ENCODE peak calls at places on chromosomes 11 and 22, in ten cellular contexts. A is tibial artery, B is cardiac muscle cell, R is H9, M is substantia nigra, E is heart left ventricle, C is RWPE1, P is small intestine, J is pancreas, S is endodermal cell. Y is an unnamed sample.

GRCh38 chr11:79708319-79708928 is 267.6 kb upstream of the TENM4 start:
- DNase-seq in A (no peak), B (peak), R (peak), M (no peak), E (no peak), C (peak), P (peak), J (no peak), S (peak), Y (no peak)

GRCh38 chr22:22037740-22038139 is 55.2 kb upstream of the TOP3B start:
- DNase-seq in A (no peak), B (no peak), R (no peak), M (no peak), E (no peak), C (no peak), P (no peak), J (no peak), S (no peak), Y (no peak)

GRCh38 chr11:17890333-17890732 is 122.5 kb downstream of the SERGEF start:
- DNase-seq in A (no peak), B (no peak), R (no peak), M (no peak), E (no peak), C (no peak), P (no peak), J (no peak), S (no peak), Y (no peak)

GRCh38 chr11:6402561-6402981 is 12.3 kb downstream of the SMPD1 start:
- DNase-seq in A (no peak), B (no peak), R (no peak), M (no peak), E (no peak), C (no peak), P (peak), J (no peak), S (no peak), Y (no peak)

GRCh38 chr22:27331526-27332281 is 469.9 kb downstream of the MN1 start:
- DNase-seq in A (peak), B (peak), R (peak), M (peak), E (no peak), C (no peak), P (no peak), J (peak), S (peak), Y (peak)

GRCh38 chr22:24181088-24181995 is at the start of gene SUSD2:
- DNase-seq in A (no peak), B (peak), R (peak), M (no peak), E (no peak), C (no peak), P (peak), J (peak), S (peak), Y (no peak)

GRCh38 chr11:44851496-44851895 is 99.2 kb downstream of the TP53I11 start:
- DNase-seq in A (no peak), B (no peak), R (no peak), M (no peak), E (no peak), C (no peak), P (no peak), J (no peak), S (no peak), Y (no peak)

GRCh38 chr11:134361661-134362060 is 29.9 kb downstream of the GLB1L2 start:
- DNase-seq in A (peak), B (no peak), R (no peak), M (no peak), E (no peak), C (no peak), P (no peak), J (no peak), S (peak), Y (no peak)

GRCh38 chr11:61947486-61948210 is 2.5 kb upstream of the BEST1 start:
- DNase-seq in A (peak), B (peak), R (peak), M (peak), E (peak), C (peak), P (peak), J (peak), S (peak), Y (peak)

GRCh38 chr11:3163241-3163981 is 1.7 kb downstream of the OSBPL5 start:
- DNase-seq in A (peak), B (no peak), R (no peak), M (peak), E (no peak), C (no peak), P (no peak), J (peak), S (peak), Y (peak)

GRCh38 chr11:13008625-13009475 is at the start of gene RASSF10:
- DNase-seq in A (no peak), B (peak), R (peak), M (peak), E (peak), C (peak), P (peak), J (peak), S (peak), Y (peak)

GRCh38 chr11:132876301-132877071 is 655.8 kb downstream of the OPCML start:
- DNase-seq in A (no peak), B (peak), R (no peak), M (no peak), E (no peak), C (no peak), P (no peak), J (no peak), S (no peak), Y (no peak)

GRCh38 chr11:13216019-13217006 is 61.3 kb upstream of the BMAL1 start:
- DNase-seq in A (peak), B (no peak), R (peak), M (no peak), E (no peak), C (peak), P (no peak), J (no peak), S (peak), Y (no peak)

GRCh38 chr22:28139993-28140392 is 220.9 kb upstream of the PITPNB start:
- DNase-seq in A (no peak), B (peak), R (no peak), M (no peak), E (no peak), C (peak), P (no peak), J (no peak), S (no peak), Y (no peak)

GRCh38 chr11:14361951-14362350 is 3.0 kb upstream of the RRAS2 start:
- DNase-seq in A (no peak), B (no peak), R (no peak), M (no peak), E (no peak), C (no peak), P (no peak), J (no peak), S (no peak), Y (no peak)

GRCh38 chr11:84800755-84801346 is 826.3 kb downstream of the DLG2 start:
- DNase-seq in A (no peak), B (peak), R (no peak), M (no peak), E (no peak), C (peak), P (no peak), J (no peak), S (no peak), Y (no peak)

GRCh38 chr11:106156290-106156937 is 79.0 kb downstream of the AASDHPPT start:
- DNase-seq in A (no peak), B (peak), R (no peak), M (no peak), E (no peak), C (peak), P (peak), J (no peak), S (peak), Y (no peak)

GRCh38 chr11:119262668-119263351 is 54.1 kb downstream of the MCAM start:
- DNase-seq in A (no peak), B (no peak), R (no peak), M (no peak), E (no peak), C (no peak), P (no peak), J (no peak), S (no peak), Y (no peak)

GRCh38 chr22:33401291-33401690 is 343.1 kb upstream of the SYN3 start:
- DNase-seq in A (no peak), B (no peak), R (no peak), M (no peak), E (no peak), C (no peak), P (no peak), J (no peak), S (no peak), Y (no peak)

GRCh38 chr11:84260862-84261261 is 974.7 kb upstream of the CCDC90B start:
- DNase-seq in A (no peak), B (no peak), R (no peak), M (no peak), E (no peak), C (no peak), P (no peak), J (no peak), S (no peak), Y (no peak)

GRCh38 chr22:23399367-23400285 is 180.5 kb downstream of the IGLL1 start:
- DNase-seq in A (peak), B (no peak), R (no peak), M (no peak), E (no peak), C (no peak), P (no peak), J (peak), S (no peak), Y (no peak)

GRCh38 chr11:105611414-105611813 is 1.5 kb downstream of the GRIA4 start:
- DNase-seq in A (no peak), B (peak), R (no peak), M (no peak), E (no peak), C (no peak), P (no peak), J (no peak), S (no peak), Y (no peak)

GRCh38 chr22:19728271-19728670 is 4.9 kb downstream of the GP1BB start:
- DNase-seq in A (no peak), B (no peak), R (no peak), M (no peak), E (no peak), C (no peak), P (no peak), J (peak), S (no peak), Y (no peak)

GRCh38 chr22:33687464-33687863 is 232.8 kb downstream of the LARGE1 start:
- DNase-seq in A (no peak), B (no peak), R (no peak), M (no peak), E (no peak), C (no peak), P (peak), J (no peak), S (no peak), Y (no peak)

GRCh38 chr11:76193219-76193618 is 13.1 kb downstream of the WNT11 start:
- DNase-seq in A (no peak), B (no peak), R (peak), M (no peak), E (no peak), C (no peak), P (no peak), J (no peak), S (peak), Y (no peak)

GRCh38 chr22:42511401-42511891 is 8.2 kb downstream of the RRP7A start:
- DNase-seq in A (no peak), B (no peak), R (no peak), M (peak), E (no peak), C (no peak), P (peak), J (no peak), S (no peak), Y (no peak)

GRCh38 chr11:15896026-15896425 is 460.3 kb downstream of the SOX6 start:
- DNase-seq in A (no peak), B (no peak), R (no peak), M (no peak), E (no peak), C (no peak), P (no peak), J (no peak), S (no peak), Y (no peak)

GRCh38 chr22:40678493-40679248 is 613 bp upstream of the MCHR1 start:
- DNase-seq in A (no peak), B (no peak), R (no peak), M (no peak), E (no peak), C (no peak), P (no peak), J (no peak), S (no peak), Y (no peak)

GRCh38 chr11:46238078-46238966 is 39.1 kb upstream of the CREB3L1 start:
- DNase-seq in A (peak), B (peak), R (peak), M (no peak), E (peak), C (peak), P (peak), J (peak), S (peak), Y (peak)

GRCh38 chr11:20159680-20160381 is 444 bp downstream of the DBX1 start:
- DNase-seq in A (no peak), B (no peak), R (peak), M (no peak), E (no peak), C (no peak), P (no peak), J (peak), S (peak), Y (no peak)

GRCh38 chr11:121889931-121890330 is 226.1 kb downstream of the BLID start:
- DNase-seq in A (no peak), B (no peak), R (no peak), M (no peak), E (no peak), C (peak), P (no peak), J (no peak), S (no peak), Y (no peak)

GRCh38 chr11:1771273-1771672 is 7.5 kb upstream of the CTSD start:
- DNase-seq in A (peak), B (no peak), R (no peak), M (no peak), E (no peak), C (no peak), P (no peak), J (no peak), S (peak), Y (no peak)

GRCh38 chr11:27207025-27207650 is 155.9 kb downstream of the CCDC34 start:
- DNase-seq in A (no peak), B (no peak), R (no peak), M (no peak), E (no peak), C (no peak), P (no peak), J (no peak), S (peak), Y (no peak)

GRCh38 chr11:7665473-7666291 is 7.6 kb downstream of the CYB5R2 start:
- DNase-seq in A (peak), B (peak), R (peak), M (peak), E (peak), C (peak), P (peak), J (peak), S (peak), Y (peak)

GRCh38 chr22:45995405-45996101 is 18.6 kb upstream of the WNT7B start:
- DNase-seq in A (no peak), B (no peak), R (no peak), M (no peak), E (no peak), C (no peak), P (no peak), J (peak), S (no peak), Y (no peak)
- H3K27ac ChIP-seq in A (peak), B (no peak), R (no peak), M (peak), E (peak), C (peak), P (no peak), J (no peak), S (no peak), Y (peak)

GRCh38 chr11:65291613-65292012 is 23.1 kb upstream of the CDC42EP2 start:
- DNase-seq in A (no peak), B (no peak), R (no peak), M (peak), E (no peak), C (no peak), P (no peak), J (no peak), S (no peak), Y (no peak)

GRCh38 chr11:65293909-65294381 is 20.7 kb upstream of the CDC42EP2 start:
- DNase-seq in A (no peak), B (no peak), R (no peak), M (peak), E (peak), C (no peak), P (no peak), J (no peak), S (no peak), Y (peak)

GRCh38 chr11:65295001-65295400 is 19.7 kb upstream of the CDC42EP2 start:
- DNase-seq in A (no peak), B (no peak), R (no peak), M (no peak), E (no peak), C (no peak), P (no peak), J (no peak), S (no peak), Y (no peak)

GRCh38 chr11:65290448-65291165 is 24.1 kb upstream of the CDC42EP2 start:
- DNase-seq in A (peak), B (peak), R (no peak), M (peak), E (peak), C (no peak), P (no peak), J (peak), S (no peak), Y (peak)

GRCh38 chr11:65292866-65293265 is 21.8 kb upstream of the CDC42EP2 start:
- DNase-seq in A (no peak), B (no peak), R (no peak), M (no peak), E (no peak), C (no peak), P (no peak), J (no peak), S (no peak), Y (no peak)
- H3K27ac ChIP-seq in A (no peak), B (no peak), R (no peak), M (peak), E (peak), C (peak), P (no peak), J (no peak), S (no peak), Y (peak)

GRCh38 chr11:8717876-8718753 is 35.5 kb downstream of the RPL27A start:
- DNase-seq in A (peak), B (no peak), R (no peak), M (peak), E (peak), C (peak), P (peak), J (peak), S (peak), Y (peak)
- H3K27ac ChIP-seq in A (peak), B (no peak), R (no peak), M (peak), E (peak), C (peak), P (peak), J (peak), S (peak), Y (peak)

GRCh38 chr11:96050435-96051182 is 126.7 kb upstream of the MTMR2 start:
- DNase-seq in A (no peak), B (peak), R (no peak), M (no peak), E (no peak), C (no peak), P (peak), J (no peak), S (no peak), Y (no peak)

GRCh38 chr11:96051820-96052219 is 127.9 kb upstream of the MTMR2 start:
- DNase-seq in A (no peak), B (no peak), R (no peak), M (no peak), E (no peak), C (no peak), P (no peak), J (no peak), S (no peak), Y (no peak)

GRCh38 chr11:96052921-96053631 is 129.2 kb upstream of the MTMR2 start:
- DNase-seq in A (no peak), B (no peak), R (no peak), M (no peak), E (no peak), C (no peak), P (no peak), J (no peak), S (no peak), Y (peak)

GRCh38 chr11:96045622-96046456 is 121.9 kb upstream of the MTMR2 start:
- DNase-seq in A (peak), B (peak), R (peak), M (peak), E (peak), C (no peak), P (no peak), J (peak), S (peak), Y (peak)

GRCh38 chr11:96049426-96049825 is 125.5 kb upstream of the MTMR2 start:
- DNase-seq in A (no peak), B (no peak), R (no peak), M (no peak), E (no peak), C (no peak), P (no peak), J (no peak), S (no peak), Y (no peak)
- H3K27ac ChIP-seq in A (no peak), B (no peak), R (no peak), M (no peak), E (no peak), C (no peak), P (no peak), J (no peak), S (no peak), Y (no peak)

GRCh38 chr11:10348650-10349280 is 43.9 kb downstream of the ADM start:
- DNase-seq in A (no peak), B (no peak), R (no peak), M (no peak), E (no peak), C (no peak), P (no peak), J (no peak), S (no peak), Y (no peak)
- H3K27ac ChIP-seq in A (no peak), B (no peak), R (no peak), M (no peak), E (no peak), C (no peak), P (no peak), J (no peak), S (no peak), Y (no peak)

GRCh38 chr22:29780220-29780619 is 13.1 kb downstream of the UQCR10 start:
- DNase-seq in A (no peak), B (no peak), R (no peak), M (no peak), E (no peak), C (no peak), P (no peak), J (no peak), S (no peak), Y (no peak)
- H3K27ac ChIP-seq in A (no peak), B (no peak), R (no peak), M (no peak), E (peak), C (peak), P (no peak), J (no peak), S (no peak), Y (peak)

GRCh38 chr11:66958232-66958955 is at the start of gene PC:
- DNase-seq in A (peak), B (peak), R (peak), M (peak), E (peak), C (peak), P (peak), J (peak), S (peak), Y (peak)

GRCh38 chr11:66956689-66957290 is 1.4 kb downstream of the PC start:
- DNase-seq in A (no peak), B (peak), R (peak), M (no peak), E (no peak), C (peak), P (no peak), J (no peak), S (peak), Y (no peak)

GRCh38 chr11:66962247-66962646 is 4.1 kb upstream of the PC start:
- DNase-seq in A (no peak), B (no peak), R (no peak), M (no peak), E (no peak), C (no peak), P (no peak), J (no peak), S (no peak), Y (no peak)

GRCh38 chr11:66958956-66959274 is 732 bp upstream of the PC start:
- DNase-seq in A (no peak), B (no peak), R (no peak), M (no peak), E (no peak), C (no peak), P (no peak), J (no peak), S (no peak), Y (no peak)

DNA sequence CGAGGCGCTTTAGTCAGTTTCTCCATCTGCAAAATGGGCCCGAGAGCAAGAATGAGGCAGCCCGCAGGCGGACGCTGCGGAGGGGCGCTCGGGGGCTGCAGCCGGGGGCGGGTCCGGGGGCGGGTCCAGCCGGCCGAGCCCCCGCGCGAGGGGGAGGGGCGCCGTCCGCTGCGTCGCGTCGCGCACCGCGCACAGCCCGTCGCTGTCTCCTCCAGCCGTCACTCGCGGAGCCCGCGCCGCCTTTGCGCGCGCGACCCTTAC is 282 bp downstream of the PC start:
- DNase-seq in A (no peak), B (no peak), R (no peak), M (peak), E (no peak), C (no peak), P (no peak), J (no peak), S (no peak), Y (no peak)
- H3K27ac ChIP-seq in A (peak), B (peak), R (no peak), M (peak), E (peak), C (peak), P (peak), J (peak), S (peak), Y (peak)